ENCODE peak calls at places on chromosomes 6 and 20, in six cellular contexts. X is natural killer cell, T is AG04450, R is stomach, K is Peyer's patch, Q is mesothelial cell of epicardium. V is an unnamed sample.

GRCh38 chr20:11118802-11119380 is 445.1 kb upstream of the JAG1 start:
- DNase-seq in X (no peak), T (no peak), R (no peak), K (no peak), Q (no peak), V (no peak)

GRCh38 chr20:50415516-50416268 is 94.5 kb upstream of the PTPN1 start:
- DNase-seq in X (no peak), T (no peak), R (peak; percentile 100), K (peak; percentile 97), Q (no peak), V (no peak)

GRCh38 chr20:46089338-46090094 is at the start of gene NCOA5:
- DNase-seq in X (peak; percentile 91), T (peak; percentile 86), R (peak; percentile 95), K (peak; percentile 98), Q (peak; percentile 92), V (peak; percentile 92)

GRCh38 chr6:126550323-126550722 is 210.4 kb downstream of the CENPW start:
- DNase-seq in X (no peak), T (no peak), R (no peak), K (no peak), Q (no peak), V (no peak)

GRCh38 chr6:33426590-33427563 is 7.0 kb downstream of the SYNGAP1 start:
- DNase-seq in X (peak; percentile 47), T (no peak), R (no peak), K (no peak), Q (no peak), V (no peak)

GRCh38 chr20:43699941-43700565 is 26.7 kb downstream of the GTSF1L start:
- DNase-seq in X (no peak), T (no peak), R (no peak), K (no peak), Q (no peak), V (no peak)

GRCh38 chr6:139568956-139569538 is 194.6 kb upstream of the CITED2 start:
- DNase-seq in X (no peak), T (peak; percentile 47), R (no peak), K (no peak), Q (no peak), V (no peak)

GRCh38 chr20:6094038-6094437 is 28.8 kb downstream of the FERMT1 start:
- DNase-seq in X (no peak), T (no peak), R (no peak), K (no peak), Q (no peak), V (no peak)

GRCh38 chr6:127938701-127939100 is 37.8 kb upstream of the THEMIS start:
- DNase-seq in X (no peak), T (no peak), R (no peak), K (no peak), Q (no peak), V (no peak)

GRCh38 chr6:37624121-37624520 is 73.6 kb downstream of the MDGA1 start:
- DNase-seq in X (no peak), T (no peak), R (no peak), K (no peak), Q (no peak), V (no peak)

GRCh38 chr6:160927416-160927815 is 64.2 kb upstream of the MAP3K4 start:
- DNase-seq in X (no peak), T (no peak), R (no peak), K (no peak), Q (no peak), V (no peak)

GRCh38 chr6:34465551-34466241 is at the start of gene PACSIN1:
- DNase-seq in X (no peak), T (no peak), R (peak; percentile 50), K (peak; percentile 57), Q (peak; percentile 55), V (peak; percentile 34)

GRCh38 chr6:14796974-14797762 is 448.7 kb upstream of the JARID2 start:
- DNase-seq in X (no peak), T (no peak), R (no peak), K (no peak), Q (no peak), V (no peak)

GRCh38 chr6:128500017-128500416 is 20.4 kb downstream of the PTPRK start:
- DNase-seq in X (no peak), T (no peak), R (no peak), K (no peak), Q (no peak), V (no peak)

GRCh38 chr6:109483744-109484075 is 691 bp upstream of the ZBTB24 start:
- DNase-seq in X (no peak), T (no peak), R (no peak), K (no peak), Q (no peak), V (no peak)

GRCh38 chr20:57258055-57258454 is 8.4 kb downstream of the BMP7 start:
- DNase-seq in X (no peak), T (no peak), R (no peak), K (no peak), Q (no peak), V (no peak)

GRCh38 chr6:44571510-44571909 is 184.0 kb downstream of the CDC5L start:
- DNase-seq in X (no peak), T (no peak), R (no peak), K (no peak), Q (no peak), V (no peak)

GRCh38 chr6:44576132-44576601 is 188.7 kb downstream of the CDC5L start:
- DNase-seq in X (no peak), T (no peak), R (no peak), K (no peak), Q (no peak), V (no peak)

GRCh38 chr6:44572346-44572745 is 184.8 kb downstream of the CDC5L start:
- DNase-seq in X (no peak), T (no peak), R (no peak), K (no peak), Q (no peak), V (no peak)

GRCh38 chr6:44580901-44581300 is 193.4 kb downstream of the CDC5L start:
- DNase-seq in X (no peak), T (peak; percentile 6), R (no peak), K (no peak), Q (no peak), V (no peak)

DNA sequence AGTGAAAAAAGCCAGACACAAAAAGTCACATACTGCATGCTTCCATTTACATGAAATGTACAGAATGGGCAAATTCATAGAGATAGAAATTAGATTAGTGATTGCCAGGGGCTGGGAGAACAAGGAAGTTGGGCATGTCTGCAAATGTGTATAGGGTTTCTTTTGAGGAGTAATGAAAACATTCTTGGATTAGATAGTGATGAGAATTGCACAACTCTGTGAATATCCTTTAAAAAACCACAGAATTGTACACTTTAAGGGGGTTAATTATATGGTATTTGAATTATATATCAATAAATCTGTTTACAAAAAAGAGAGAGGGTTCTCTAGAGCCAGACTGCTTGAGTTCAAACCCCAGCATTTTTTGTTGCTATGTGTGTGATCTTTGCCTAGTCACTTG is 188.1 kb downstream of the CDC5L start:
- DNase-seq in X (no peak), T (no peak), R (no peak), K (no peak), Q (no peak), V (no peak)
- TF ChIP-seq CTCF in X (no peak), T (no peak), R (no peak), K (no peak), Q (no peak), V (no peak)

GRCh38 chr20:15638781-15639180 is 934.5 kb downstream of the KIF16B start:
- DNase-seq in X (no peak), T (no peak), R (no peak), K (no peak), Q (no peak), V (no peak)

GRCh38 chr20:15642099-15642498 is 931.1 kb downstream of the KIF16B start:
- DNase-seq in X (no peak), T (no peak), R (no peak), K (no peak), Q (no peak), V (no peak)

GRCh38 chr20:15639839-15640238 is 933.4 kb downstream of the KIF16B start:
- DNase-seq in X (no peak), T (no peak), R (no peak), K (no peak), Q (no peak), V (no peak)

GRCh38 chr20:15642676-15643075 is 930.6 kb downstream of the KIF16B start:
- DNase-seq in X (no peak), T (no peak), R (no peak), K (no peak), Q (no peak), V (no peak)

DNA sequence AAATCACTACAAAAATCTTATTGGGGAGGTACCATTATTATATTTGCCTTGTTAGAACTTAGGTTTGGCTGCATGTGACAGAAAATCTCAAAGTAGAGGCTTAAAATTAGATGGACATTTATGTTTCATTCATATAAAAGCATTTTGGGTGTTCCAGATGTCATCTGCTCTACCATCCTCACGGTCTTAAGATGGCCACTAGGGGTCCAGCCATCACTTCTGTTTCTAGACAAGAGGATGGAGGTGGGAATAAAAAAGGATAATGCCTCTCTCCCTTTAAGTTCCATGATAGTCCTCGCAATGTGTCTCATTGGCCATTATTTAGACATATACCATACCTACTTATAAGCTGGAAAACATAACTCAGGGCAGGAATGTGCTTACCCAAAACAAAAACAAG is 929.5 kb downstream of the KIF16B start:
- DNase-seq in X (no peak), T (no peak), R (no peak), K (no peak), Q (no peak), V (no peak)
- TF ChIP-seq CTCF in X (no peak), T (peak; percentile 38), R (no peak), K (no peak), Q (no peak), V (peak; percentile 31)

DNA sequence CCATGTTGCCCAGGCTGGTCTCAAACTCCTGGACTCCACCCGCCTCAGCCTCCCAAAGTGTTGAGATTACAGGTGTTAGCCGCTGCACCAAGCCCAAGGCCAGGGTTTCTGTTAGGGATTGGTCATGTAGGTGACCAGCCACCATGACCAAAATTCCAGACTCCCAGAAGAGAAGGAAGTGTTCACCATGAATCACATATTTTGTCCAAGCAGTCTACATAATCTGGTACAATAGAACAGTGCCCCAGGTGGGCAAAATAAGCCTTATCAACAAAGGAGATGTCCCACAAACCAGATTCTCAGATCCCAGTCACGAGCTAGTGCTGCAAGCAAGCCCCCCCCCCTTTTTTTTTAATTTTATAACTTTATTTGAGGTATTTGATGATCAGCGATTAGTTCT is 20.0 kb downstream of the ZNF341 start:
- DNase-seq in X (no peak), T (no peak), R (no peak), K (no peak), Q (no peak), V (no peak)
- TF ChIP-seq CTCF in X (no peak), T (no peak), R (no peak), K (no peak), Q (no peak), V (no peak)

DNA sequence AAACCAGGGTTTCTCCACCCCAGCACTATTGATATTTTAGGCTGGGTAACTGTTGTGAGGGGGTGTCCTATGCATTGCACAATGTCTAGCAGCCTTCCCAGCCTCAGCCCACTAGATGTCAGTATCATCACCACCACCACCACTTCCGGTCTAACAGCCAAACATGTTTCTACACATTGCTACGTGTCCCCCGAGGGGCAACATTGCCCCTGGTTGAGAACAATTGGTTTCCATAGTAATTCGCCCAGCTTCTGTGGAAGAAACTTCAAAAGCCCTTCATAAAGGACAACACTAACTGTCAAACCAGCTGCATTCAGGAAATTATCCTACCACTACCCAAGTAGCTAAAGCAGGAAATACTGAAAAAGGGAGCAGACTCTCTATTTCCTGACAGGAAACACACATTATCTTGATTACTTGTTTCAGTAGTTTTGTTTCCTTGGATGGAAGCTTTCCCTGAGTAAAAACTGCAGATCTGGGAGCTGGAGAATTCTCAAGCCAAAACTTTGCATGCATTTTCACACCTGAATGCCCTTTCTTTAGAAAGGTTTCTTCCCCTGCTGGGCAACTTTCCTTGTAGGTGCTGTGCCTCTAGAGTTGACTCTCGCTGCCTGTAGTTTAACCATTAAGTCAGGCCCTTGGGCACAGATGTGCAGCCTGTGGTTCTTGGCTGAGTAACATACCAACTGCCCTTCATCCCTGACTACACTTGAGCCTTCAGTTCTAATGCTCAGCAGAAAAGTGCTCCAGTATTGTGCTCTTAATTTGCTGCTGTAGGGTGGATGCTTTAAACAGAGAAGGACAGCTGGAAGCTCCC is 23.6 kb downstream of the PKHD1 start:
- DNase-seq in X (peak; percentile 44), T (no peak), R (peak; percentile 53), K (peak; percentile 73), Q (no peak), V (no peak)
- TF ChIP-seq CTCF in X (peak; percentile 57), T (peak; percentile 55), R (no peak), K (peak; percentile 24), Q (no peak), V (peak; percentile 60)

V was measured in progenitor cell of endocrine pancreas.